ENCODE peak calls at places on chromosomes 2 and 18, in four cellular contexts. F is NB4; T is effector memory CD8-positive, alpha-beta T cell; Z is NCI-H1930. V is an unnamed sample.

GRCh38 chr2:124640221-124640750 is 615.2 kb downstream of the CNTNAP5 start:
- DNase-seq in F (no peak), T (no peak), Z (no peak), V (no peak)

GRCh38 chr2:116142828-116143227 is 1671.7 kb upstream of the DDX18 start:
- DNase-seq in F (no peak), T (no peak), Z (no peak), V (no peak)

GRCh38 chr2:5618271-5618670 is 73.9 kb upstream of the SOX11 start:
- DNase-seq in F (no peak), T (no peak), Z (no peak), V (no peak)

GRCh38 chr2:205931388-205931787 is 154.6 kb downstream of the INO80D start:
- DNase-seq in F (peak), T (no peak), Z (no peak), V (no peak)

GRCh38 chr2:71664161-71664560 is 210.8 kb downstream of the DYSF start:
- DNase-seq in F (no peak), T (no peak), Z (no peak), V (no peak)

GRCh38 chr18:36813111-36813752 is 15.6 kb downstream of the TPGS2 start:
- DNase-seq in F (no peak), T (no peak), Z (no peak), V (no peak)

GRCh38 chr2:72719416-72719815 is 106.4 kb downstream of the EXOC6B start:
- DNase-seq in F (no peak), T (no peak), Z (no peak), V (no peak)

GRCh38 chr2:180630756-180631155 is 349.6 kb upstream of the UBE2E3 start:
- DNase-seq in F (no peak), T (no peak), Z (no peak), V (no peak)

GRCh38 chr2:50143822-50144575 is 887.9 kb downstream of the NRXN1 start:
- DNase-seq in F (peak), T (no peak), Z (peak), V (peak)

GRCh38 chr2:45814528-45814927 is 163.1 kb downstream of the PRKCE start:
- DNase-seq in F (no peak), T (no peak), Z (no peak), V (no peak)

GRCh38 chr2:240595381-240596079 is 9.0 kb downstream of the CAPN10 start:
- DNase-seq in F (peak), T (peak), Z (no peak), V (no peak)

GRCh38 chr2:113229795-113230194 is 48.9 kb downstream of the PAX8 start:
- DNase-seq in F (no peak), T (no peak), Z (no peak), V (no peak)

GRCh38 chr18:5197032-5197434 is at the start of gene AKAIN1:
- DNase-seq in F (no peak), T (no peak), Z (no peak), V (peak)

GRCh38 chr18:74242451-74243096 is 49.2 kb downstream of the CYB5A start:
- DNase-seq in F (peak), T (no peak), Z (no peak), V (no peak)

GRCh38 chr2:61247204-61247812 is 85.3 kb downstream of the C2orf74 start:
- DNase-seq in F (no peak), T (no peak), Z (no peak), V (no peak)

V was measured in GM06990.